ENCODE peak calls at places on chromosomes 6 and 20, in five cellular contexts. O is left ventricle myocardium inferior; G is neural crest cell; L is bronchial epithelial cell; F is activated CD8-positive, alpha-beta T cell treated with anti-CD3 and anti-CD28 coated beads for 36 hours. P is an unnamed sample.

GRCh38 chr6:15608406-15608805 is 54.4 kb downstream of the DTNBP1 start:
- DNase-seq in L (peak), F (no peak), G (no peak), O (no peak), P (no peak)

GRCh38 chr20:17647391-17648305 is 34.4 kb downstream of the RRBP1 start:
- DNase-seq in F (no peak), L (no peak), G (no peak), O (no peak), P (no peak)

GRCh38 chr6:125957845-125958244 is 1.3 kb downstream of the HINT3 start:
- DNase-seq in F (peak), L (peak), O (no peak), G (no peak), P (no peak)

GRCh38 chr20:46357030-46357514 is 48.8 kb upstream of the CDH22 start:
- DNase-seq in O (no peak), F (peak), G (no peak), L (no peak), P (peak)

GRCh38 chr6:28124350-28124970 is at the start of gene ZSCAN16:
- DNase-seq in O (peak), L (peak), G (peak), F (peak), P (peak)

GRCh38 chr20:17419459-17419858 is 111.7 kb downstream of the BFSP1 start:
- DNase-seq in G (no peak), L (no peak), O (no peak), F (no peak), P (no peak)

GRCh38 chr20:37492096-37492625 is 28.9 kb upstream of the NNAT start:
- DNase-seq in F (no peak), L (no peak), O (no peak), G (no peak), P (no peak)

GRCh38 chr6:74735304-74735703 is 470.5 kb downstream of the COL12A1 start:
- DNase-seq in O (no peak), L (peak), F (no peak), G (no peak), P (no peak)

GRCh38 chr6:69880570-69880969 is 14.2 kb downstream of the COL19A1 start:
- DNase-seq in L (peak), G (no peak), F (no peak), O (no peak), P (no peak)

GRCh38 chr20:63708301-63709148 is 686 bp downstream of the ZGPAT start:
- DNase-seq in O (no peak), F (no peak), G (no peak), L (no peak), P (peak)

GRCh38 chr6:123189805-123190204 is 193.8 kb downstream of the CLVS2 start:
- DNase-seq in G (no peak), L (no peak), F (no peak), O (no peak), P (no peak)

GRCh38 chr20:37687478-37687805 is 6.4 kb upstream of the CTNNBL1 start:
- DNase-seq in F (no peak), O (no peak), G (no peak), L (no peak), P (no peak)

GRCh38 chr20:57040461-57040860 is 226.0 kb downstream of the BMP7 start:
- DNase-seq in L (no peak), F (no peak), O (no peak), G (no peak), P (no peak)

GRCh38 chr6:30591008-30591407 is 19.8 kb downstream of the ABCF1 start:
- DNase-seq in L (peak), F (no peak), G (no peak), O (no peak), P (no peak)

GRCh38 chr6:6008648-6009421 is 2.1 kb upstream of the NRN1 start:
- DNase-seq in O (peak), L (no peak), F (peak), G (peak), P (peak)

GRCh38 chr20:53872081-53872541 is 198.3 kb downstream of the BCAS1 start:
- DNase-seq in F (no peak), L (no peak), O (no peak), G (no peak), P (no peak)

DNA sequence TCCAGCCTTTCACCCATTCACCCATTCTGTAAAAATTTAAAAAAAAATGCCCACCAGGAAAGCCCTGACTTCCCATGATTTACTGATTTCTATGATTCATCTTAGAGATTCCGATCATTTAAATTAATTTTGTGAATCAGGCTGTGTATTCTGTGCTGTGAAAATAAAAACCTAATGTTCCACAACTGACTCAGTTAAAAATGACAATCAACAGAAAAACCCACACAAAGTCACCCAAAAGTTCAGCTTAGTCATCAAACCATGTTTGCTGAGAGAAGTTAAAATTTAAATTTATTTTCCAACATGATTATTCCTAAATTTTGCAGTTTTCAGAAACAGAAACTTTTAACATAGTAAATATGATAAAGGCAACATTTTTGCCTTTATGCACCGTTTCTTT is 509.8 kb downstream of the TENT5A start:
- DNase-seq in L (no peak), F (no peak), G (no peak), O (no peak), P (no peak)
- TF ChIP-seq CTCF in L (no peak), F (no peak), G (no peak), O (no peak), P (no peak)

GRCh38 chr6:68196645-68197044 is 438.4 kb upstream of the ADGRB3 start:
- DNase-seq in O (no peak), F (no peak), G (no peak), L (peak), P (peak)

GRCh38 chr6:68194846-68195478 is 440.1 kb upstream of the ADGRB3 start:
- DNase-seq in O (no peak), G (no peak), F (no peak), L (no peak), P (no peak)

GRCh38 chr6:68197356-68197755 is 437.7 kb upstream of the ADGRB3 start:
- DNase-seq in G (no peak), O (no peak), L (no peak), F (no peak), P (no peak)

DNA sequence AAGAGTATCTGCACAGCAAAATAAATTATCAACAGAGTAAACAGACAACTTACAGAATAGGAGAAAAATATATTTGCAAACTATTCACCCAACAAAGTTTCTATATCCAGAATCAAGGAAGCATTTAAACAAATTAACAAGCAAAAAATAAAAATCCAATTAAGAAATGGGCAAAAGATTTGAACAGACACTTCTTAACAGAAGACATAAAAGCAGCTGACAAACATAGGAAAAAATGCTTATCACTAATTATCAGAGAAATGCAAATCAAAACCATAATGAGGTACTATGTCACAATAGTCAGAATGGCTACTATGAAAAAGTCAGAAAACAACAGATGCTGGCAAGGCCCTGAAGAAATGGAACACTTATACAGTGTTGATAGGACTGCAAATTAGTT is 434.2 kb upstream of the ADGRB3 start:
- DNase-seq in G (no peak), L (no peak), F (no peak), O (no peak), P (no peak)
- TF ChIP-seq CTCF in G (no peak), L (no peak), F (no peak), O (no peak), P (no peak)

GRCh38 chr6:103797738-103798137 is 1062.0 kb downstream of the HACE1 start:
- DNase-seq in G (no peak), O (no peak), F (no peak), L (peak), P (no peak)
- TF ChIP-seq CTCF in G (peak), O (peak), F (no peak), L (peak), P (peak)

GRCh38 chr6:170443151-170443662 is 109.9 kb downstream of the PSMB1 start:
- DNase-seq in O (no peak), G (no peak), L (no peak), F (no peak), P (no peak)
- TF ChIP-seq CTCF in O (no peak), G (no peak), L (peak), F (no peak), P (peak)

GRCh38 chr20:31494131-31494530 is 19.0 kb downstream of the REM1 start:
- DNase-seq in L (peak), G (peak), O (no peak), F (no peak), P (peak)
- TF ChIP-seq CTCF in L (peak), G (peak), O (peak), F (no peak), P (peak)

P was measured in BE2C.